ENCODE peak calls at places on chromosomes 1 and 21, in ten cellular contexts. P is epithelial cell of esophagus; H is stimulated activated CD8-positive, alpha-beta memory T cell treated with anti-CD3 and anti-CD28 coated beads, Interleukin-2, amount 100 ng/mL, for 48 hours; W is activated naive CD8-positive, alpha-beta T cell treated with anti-CD3 and anti-CD28 coated beads for 36 hours; L is uterus; Q is pancreas; E is stimulated activated CD4-positive, alpha-beta T cell treated with anti-CD3 and anti-CD28 coated beads, Interleukin-2, amount 100 ng/mL, for 48 hours; Z is fibroblast of the aortic adventitia; F is activated B cell treated with CpG ODN at 0.5 μM for 24 hours; G is T-helper 9 cell. A is an unnamed sample.

GRCh38 chr1:157431751-157432150 is 120.6 kb downstream of the FCRL5 start:
- DNase-seq in L (no peak), G (no peak), W (no peak), Q (no peak), P (peak; percentile 92), F (no peak), Z (peak; percentile 75), H (no peak), E (no peak), A (no peak)

GRCh38 chr1:19460535-19461351 is 24.6 kb downstream of the CAPZB start:
- DNase-seq in F (no peak), H (no peak), G (no peak), L (no peak), P (no peak), Q (no peak), E (no peak), W (no peak), Z (no peak), A (no peak)

GRCh38 chr1:236509203-236509602 is 14.6 kb upstream of the LGALS8 start:
- DNase-seq in H (no peak), Z (no peak), P (no peak), L (no peak), F (no peak), E (no peak), G (no peak), Q (no peak), W (no peak), A (no peak)

GRCh38 chr1:212457740-212458338 is 25.1 kb downstream of the NENF start:
- DNase-seq in F (no peak), E (peak; percentile 74), Q (no peak), P (peak; percentile 62), W (peak; percentile 62), Z (peak; percentile 37), H (no peak), L (no peak), G (peak; percentile 31), A (peak; percentile 89)

GRCh38 chr1:44590475-44590874 is 83.8 kb downstream of the TMEM53 start:
- DNase-seq in Q (no peak), Z (no peak), L (no peak), W (no peak), P (peak; percentile 40), H (no peak), E (no peak), F (no peak), G (no peak), A (no peak)

GRCh38 chr1:101240041-101240430 is 3.2 kb downstream of the S1PR1 start:
- DNase-seq in P (no peak), Q (no peak), Z (no peak), W (no peak), F (no peak), H (no peak), G (no peak), E (no peak), L (peak; percentile 56), A (no peak)

GRCh38 chr1:7250826-7251800 is 465.9 kb downstream of the CAMTA1 start:
- DNase-seq in G (no peak), W (no peak), H (no peak), L (no peak), F (no peak), Q (no peak), Z (no peak), E (no peak), P (no peak), A (peak; percentile 22)

GRCh38 chr1:54564312-54565112 is 16.5 kb downstream of the ACOT11 start:
- DNase-seq in W (no peak), P (peak; percentile 58), E (no peak), L (no peak), H (no peak), G (no peak), F (no peak), Q (peak; percentile 88), Z (no peak), A (peak; percentile 73)

GRCh38 chr1:8789314-8790214 is 27.9 kb downstream of the RERE start:
- DNase-seq in W (no peak), F (no peak), Q (no peak), Z (no peak), L (no peak), H (no peak), E (no peak), P (peak; percentile 54), G (no peak), A (peak; percentile 94)

GRCh38 chr1:164659621-164660414 is 100.8 kb downstream of the PBX1 start:
- DNase-seq in Q (peak; percentile 78), G (no peak), P (peak; percentile 73), W (no peak), Z (no peak), F (no peak), H (no peak), E (no peak), L (peak; percentile 48), A (peak; percentile 63)

GRCh38 chr1:175369696-175370095 is 177.1 kb upstream of the KIAA0040 start:
- DNase-seq in W (no peak), H (no peak), P (peak; percentile 15), E (no peak), G (no peak), L (no peak), Q (no peak), F (no peak), Z (no peak), A (peak; percentile 83)

GRCh38 chr1:221263831-221264767 is 384.9 kb downstream of the HLX start:
- DNase-seq in G (peak; percentile 18), W (peak; percentile 27), P (peak; percentile 84), F (no peak), Z (peak; percentile 93), L (peak; percentile 59), Q (no peak), E (peak; percentile 27), H (peak; percentile 10), A (peak; percentile 78)

GRCh38 chr1:91765880-91766443 is 120.0 kb downstream of the TGFBR3 start:
- DNase-seq in F (no peak), W (no peak), H (no peak), L (no peak), Z (no peak), G (no peak), P (no peak), Q (no peak), E (no peak), A (no peak)

GRCh38 chr1:202433155-202434043 is 84.9 kb downstream of the PPP1R12B start:
- DNase-seq in G (no peak), E (no peak), W (no peak), Q (no peak), F (no peak), L (no peak), P (no peak), Z (no peak), H (no peak), A (no peak)

GRCh38 chr1:212728606-212729005 is 29.0 kb upstream of the BATF3 start:
- DNase-seq in P (no peak), Q (no peak), H (no peak), G (no peak), Z (no peak), L (no peak), E (no peak), F (no peak), W (no peak), A (no peak)

GRCh38 chr21:40667964-40668363 is 179.0 kb downstream of the DSCAM start:
- DNase-seq in Z (no peak), Q (no peak), F (no peak), E (no peak), H (no peak), P (peak; percentile 21), W (no peak), L (no peak), G (no peak), A (no peak)

GRCh38 chr1:160300173-160300572 is 15.2 kb upstream of the PEX19 start:
- DNase-seq in H (no peak), L (no peak), E (no peak), P (no peak), F (no peak), Q (no peak), W (no peak), G (no peak), Z (no peak), A (no peak)

GRCh38 chr1:161162052-161162451 is 2.8 kb downstream of the USP21 start:
- DNase-seq in F (no peak), P (no peak), E (no peak), Z (no peak), H (no peak), G (no peak), L (no peak), Q (no peak), W (no peak), A (no peak)

GRCh38 chr1:76006234-76006633 is 68.3 kb upstream of the ST6GALNAC3 start:
- DNase-seq in H (no peak), P (peak; percentile 5), Q (no peak), L (no peak), W (no peak), G (no peak), Z (peak; percentile 9), E (no peak), F (no peak), A (no peak)

GRCh38 chr1:15758537-15758936 is at the start of gene FBLIM1:
- DNase-seq in G (no peak), Q (peak; percentile 63), H (no peak), Z (no peak), E (no peak), F (no peak), L (peak; percentile 54), W (no peak), P (peak; percentile 40), A (peak; percentile 78)

GRCh38 chr1:39668111-39668510 is 3.8 kb downstream of the NT5C1A start:
- DNase-seq in F (no peak), Q (no peak), G (no peak), E (no peak), H (no peak), L (no peak), W (no peak), Z (no peak), P (no peak), A (no peak)

GRCh38 chr21:32248616-32249550 is 30.0 kb downstream of the MIS18A start:
- DNase-seq in P (no peak), L (no peak), E (no peak), F (no peak), Q (no peak), Z (peak; percentile 31), W (no peak), H (no peak), G (no peak), A (no peak)

GRCh38 chr1:73104749-73105148 is 822.4 kb upstream of the NEGR1 start:
- DNase-seq in Q (no peak), F (no peak), L (no peak), H (no peak), G (peak; percentile 0), P (no peak), Z (no peak), E (no peak), W (no peak), A (no peak)

GRCh38 chr1:200033511-200034261 is 6.2 kb downstream of the NR5A2 start:
- DNase-seq in Z (peak; percentile 62), F (no peak), W (no peak), G (no peak), H (no peak), L (no peak), P (peak; percentile 16), Q (peak; percentile 47), E (no peak), A (peak; percentile 73)

GRCh38 chr1:173202430-173203145 is 4.5 kb downstream of the TNFSF4 start:
- DNase-seq in P (peak; percentile 75), G (no peak), F (no peak), Z (peak; percentile 93), L (no peak), Q (no peak), H (no peak), W (no peak), E (no peak), A (no peak)

A was measured in islet precursor cell.